ENCODE peak calls at places on chromosome 13, in six cellular contexts. P is trophoblast cell, B is retinal pigment epithelial cell, R is astrocyte, F is NCI-H774, S is Ammon's horn. O is an unnamed sample.

GRCh38 chr13:99162543-99162942 is 38.1 kb upstream of the UBAC2 start:
- DNase-seq in P (no peak), B (no peak), R (no peak), F (no peak), S (no peak), O (no peak)

GRCh38 chr13:113861433-113862030 is 2.3 kb downstream of the GAS6 start:
- DNase-seq in P (no peak), B (no peak), R (no peak), F (no peak), S (no peak), O (no peak)

GRCh38 chr13:37202264-37202663 is 96.8 kb upstream of the CSNK1A1L start:
- DNase-seq in P (no peak), B (no peak), R (peak), F (no peak), S (no peak), O (no peak)

GRCh38 chr13:42011601-42012401 is 36.6 kb upstream of the DGKH start:
- DNase-seq in P (peak), B (no peak), R (no peak), F (no peak), S (no peak), O (peak)

GRCh38 chr13:114148521-114148855 is 16.1 kb upstream of the RASA3 start:
- DNase-seq in P (no peak), B (no peak), R (no peak), F (peak), S (no peak), O (no peak)

GRCh38 chr13:29573190-29573589 is 22.3 kb downstream of the SLC7A1 start:
- DNase-seq in P (no peak), B (no peak), R (no peak), F (no peak), S (peak), O (no peak)

GRCh38 chr13:44024496-44025155 is 144.9 kb downstream of the LACC1 start:
- DNase-seq in P (peak), B (no peak), R (no peak), F (no peak), S (no peak), O (no peak)

GRCh38 chr13:63902141-63902540 is 2486.5 kb upstream of the PCDH20 start:
- DNase-seq in P (no peak), B (no peak), R (no peak), F (no peak), S (no peak), O (no peak)

GRCh38 chr13:27264648-27265047 is 6.0 kb upstream of the RASL11A start:
- DNase-seq in P (no peak), B (no peak), R (no peak), F (no peak), S (no peak), O (no peak)

GRCh38 chr13:98252931-98253470 is 75.9 kb upstream of the RNF113B start:
- DNase-seq in P (peak), B (peak), R (peak), F (no peak), S (peak), O (no peak)

GRCh38 chr13:20702945-20703784 is at the start of gene IL17D:
- DNase-seq in P (peak), B (no peak), R (no peak), F (no peak), S (no peak), O (peak)